ENCODE peak calls at places on chromosomes 6 and 20, in seven cellular contexts. One of them, this sample, is unnamed.
A peak's percentile ranks its signal among the peaks of the same experiment; 100 is the strongest.

GRCh38 chr20:5658897-5659296 is 91.3 kb upstream of the SHLD1 start:
- DNase-seq in IMR-90: peak; percentile 91
- DNase-seq in MM.1S: no peak
- DNase-seq in CD8-positive, alpha-beta T cell: peak; percentile 7
- DNase-seq in keratinocyte: peak; percentile 65
- DNase-seq in ovary: peak; percentile 82
- DNase-seq in sigmoid colon: peak; percentile 90
- DNase-seq in this sample: peak; percentile 44

GRCh38 chr6:149190228-149190831 is 127.2 kb upstream of the TAB2 start:
- DNase-seq in CD8-positive, alpha-beta T cell: no peak
- DNase-seq in sigmoid colon: no peak
- DNase-seq in keratinocyte: no peak
- DNase-seq in MM.1S: peak; percentile 70
- DNase-seq in IMR-90: peak; percentile 13
- DNase-seq in ovary: no peak
- DNase-seq in this sample: no peak

GRCh38 chr6:167954151-167954550 is 43.3 kb upstream of the KIF25 start:
- DNase-seq in ovary: no peak
- DNase-seq in sigmoid colon: no peak
- DNase-seq in IMR-90: no peak
- DNase-seq in keratinocyte: no peak
- DNase-seq in CD8-positive, alpha-beta T cell: no peak
- DNase-seq in MM.1S: no peak
- DNase-seq in this sample: no peak

GRCh38 chr6:2957696-2958330 is 13.6 kb downstream of the SERPINB6 start:
- DNase-seq in CD8-positive, alpha-beta T cell: no peak
- DNase-seq in ovary: peak; percentile 11
- DNase-seq in keratinocyte: no peak
- DNase-seq in sigmoid colon: no peak
- DNase-seq in IMR-90: no peak
- DNase-seq in MM.1S: no peak
- DNase-seq in this sample: peak; percentile 59

GRCh38 chr6:91691449-91691848 is 1104.6 kb upstream of the MAP3K7 start:
- DNase-seq in IMR-90: no peak
- DNase-seq in CD8-positive, alpha-beta T cell: no peak
- DNase-seq in keratinocyte: no peak
- DNase-seq in sigmoid colon: no peak
- DNase-seq in MM.1S: no peak
- DNase-seq in ovary: no peak
- DNase-seq in this sample: no peak

GRCh38 chr6:132007474-132008190 is 56.5 kb upstream of the CCN2 start:
- DNase-seq in MM.1S: no peak
- DNase-seq in IMR-90: peak; percentile 83
- DNase-seq in sigmoid colon: no peak
- DNase-seq in CD8-positive, alpha-beta T cell: no peak
- DNase-seq in keratinocyte: no peak
- DNase-seq in ovary: no peak
- DNase-seq in this sample: no peak

GRCh38 chr6:41947581-41948220 is 6.1 kb upstream of the CCND3 start:
- DNase-seq in keratinocyte: no peak
- DNase-seq in ovary: no peak
- DNase-seq in MM.1S: no peak
- DNase-seq in CD8-positive, alpha-beta T cell: no peak
- DNase-seq in IMR-90: no peak
- DNase-seq in sigmoid colon: no peak
- DNase-seq in this sample: no peak

GRCh38 chr6:112189494-112189893 is 64.9 kb downstream of the LAMA4 start:
- DNase-seq in sigmoid colon: peak; percentile 79
- DNase-seq in CD8-positive, alpha-beta T cell: no peak
- DNase-seq in MM.1S: no peak
- DNase-seq in ovary: no peak
- DNase-seq in keratinocyte: no peak
- DNase-seq in IMR-90: peak; percentile 5
- DNase-seq in this sample: no peak

GRCh38 chr6:79470728-79471127 is 66.5 kb downstream of the LCA5 start:
- DNase-seq in IMR-90: no peak
- DNase-seq in MM.1S: no peak
- DNase-seq in keratinocyte: no peak
- DNase-seq in ovary: no peak
- DNase-seq in sigmoid colon: no peak
- DNase-seq in CD8-positive, alpha-beta T cell: no peak
- DNase-seq in this sample: no peak

GRCh38 chr6:79468116-79468515 is 69.1 kb downstream of the LCA5 start:
- DNase-seq in IMR-90: peak; percentile 34
- DNase-seq in CD8-positive, alpha-beta T cell: no peak
- DNase-seq in sigmoid colon: no peak
- DNase-seq in keratinocyte: no peak
- DNase-seq in ovary: no peak
- DNase-seq in MM.1S: no peak
- DNase-seq in this sample: no peak

GRCh38 chr6:79467716-79468115 is 69.5 kb downstream of the LCA5 start:
- DNase-seq in MM.1S: no peak
- DNase-seq in sigmoid colon: no peak
- DNase-seq in ovary: no peak
- DNase-seq in IMR-90: peak; percentile 4
- DNase-seq in CD8-positive, alpha-beta T cell: no peak
- DNase-seq in keratinocyte: no peak
- DNase-seq in this sample: no peak

GRCh38 chr6:79469381-79470246 is 67.6 kb downstream of the LCA5 start:
- DNase-seq in CD8-positive, alpha-beta T cell: no peak
- DNase-seq in MM.1S: no peak
- DNase-seq in sigmoid colon: no peak
- DNase-seq in IMR-90: no peak
- DNase-seq in keratinocyte: no peak
- DNase-seq in ovary: no peak
- DNase-seq in this sample: no peak

GRCh38 chr6:79468587-79468986 is 68.6 kb downstream of the LCA5 start:
- DNase-seq in ovary: no peak
- DNase-seq in keratinocyte: no peak
- DNase-seq in CD8-positive, alpha-beta T cell: no peak
- DNase-seq in IMR-90: no peak
- DNase-seq in sigmoid colon: no peak
- DNase-seq in MM.1S: no peak
- DNase-seq in this sample: no peak
- H3K4me1 ChIP-seq in ovary: no peaks in the 10 kb centered on the region
- H3K4me1 ChIP-seq in keratinocyte: peaks cover 5% of the 10 kb centered on the region
- H3K4me1 ChIP-seq in CD8-positive, alpha-beta T cell: no peaks in the 10 kb centered on the region
- H3K4me1 ChIP-seq in IMR-90: peaks cover 4% of the 10 kb centered on the region
- H3K4me1 ChIP-seq in sigmoid colon: peaks cover 7% of the 10 kb centered on the region
- H3K4me1 ChIP-seq in MM.1S: no peaks in the 10 kb centered on the region
- H3K4me1 ChIP-seq in this sample: no peaks in the 10 kb centered on the region

GRCh38 chr6:28558629-28559028 is 32.9 kb downstream of the GPX5 start:
- DNase-seq in MM.1S: no peak
- DNase-seq in ovary: no peak
- DNase-seq in sigmoid colon: no peak
- DNase-seq in CD8-positive, alpha-beta T cell: no peak
- DNase-seq in keratinocyte: no peak
- DNase-seq in IMR-90: no peak
- DNase-seq in this sample: no peak

GRCh38 chr6:28551891-28552666 is 26.4 kb downstream of the GPX5 start:
- DNase-seq in MM.1S: no peak
- DNase-seq in IMR-90: no peak
- DNase-seq in sigmoid colon: no peak
- DNase-seq in CD8-positive, alpha-beta T cell: no peak
- DNase-seq in ovary: no peak
- DNase-seq in keratinocyte: no peak
- DNase-seq in this sample: no peak

GRCh38 chr6:28555136-28555535 is 29.5 kb downstream of the GPX5 start:
- DNase-seq in ovary: no peak
- DNase-seq in CD8-positive, alpha-beta T cell: no peak
- DNase-seq in sigmoid colon: no peak
- DNase-seq in IMR-90: no peak
- DNase-seq in MM.1S: no peak
- DNase-seq in keratinocyte: no peak
- DNase-seq in this sample: no peak

GRCh38 chr6:28553384-28553985 is 27.8 kb downstream of the GPX5 start:
- DNase-seq in keratinocyte: no peak
- DNase-seq in ovary: no peak
- DNase-seq in IMR-90: no peak
- DNase-seq in CD8-positive, alpha-beta T cell: no peak
- DNase-seq in sigmoid colon: no peak
- DNase-seq in MM.1S: no peak
- DNase-seq in this sample: no peak

DNA sequence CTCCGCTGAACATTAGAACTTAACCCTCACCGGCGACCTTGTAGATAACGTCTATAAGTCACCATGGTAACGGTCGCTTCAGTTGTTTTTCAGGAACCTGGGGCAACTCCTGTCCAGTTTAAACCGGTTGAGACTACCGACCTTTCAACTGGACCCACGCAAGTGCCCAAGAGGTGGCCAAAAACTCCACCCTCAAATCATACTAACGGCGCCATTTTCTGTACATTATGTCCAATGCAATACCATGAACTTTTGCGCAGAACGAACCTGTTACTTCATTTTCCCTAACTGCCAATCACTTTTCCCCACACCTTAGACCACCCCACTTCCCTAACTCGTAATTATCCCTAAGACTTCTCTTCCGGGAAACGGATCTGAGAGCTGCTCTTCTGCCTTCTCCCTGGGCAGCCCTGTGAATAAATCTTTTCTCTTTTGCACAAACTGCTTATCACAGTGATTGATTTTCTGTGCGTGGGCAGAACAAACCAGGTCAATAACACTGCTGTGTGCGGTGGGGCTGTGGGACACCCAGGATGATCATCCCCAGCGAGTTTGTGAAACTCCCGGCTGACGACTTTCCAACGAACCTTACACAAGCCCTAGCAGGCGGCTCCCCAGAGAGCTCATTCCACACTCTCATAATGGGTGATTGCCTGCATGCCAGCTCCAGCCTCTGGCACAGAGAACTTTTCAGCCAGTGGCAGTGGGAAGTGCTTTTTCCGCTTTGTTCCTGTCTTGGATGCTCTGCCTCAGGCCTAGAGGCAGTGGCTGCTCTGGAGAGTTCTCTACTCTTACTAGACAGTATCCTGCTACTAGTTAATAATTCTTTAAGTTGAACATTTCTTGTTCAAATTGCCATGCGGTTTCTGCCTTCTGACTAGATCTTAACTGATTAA is 28.6 kb downstream of the GPX5 start:
- DNase-seq in CD8-positive, alpha-beta T cell: no peak
- DNase-seq in MM.1S: no peak
- DNase-seq in keratinocyte: no peak
- DNase-seq in sigmoid colon: no peak
- DNase-seq in IMR-90: no peak
- DNase-seq in ovary: no peak
- DNase-seq in this sample: no peak
- H3K4me3 ChIP-seq in CD8-positive, alpha-beta T cell: no peak overlapping the region
- H3K4me3 ChIP-seq in MM.1S: no peak overlapping the region
- H3K4me3 ChIP-seq in keratinocyte: peak overlapping the region; percentile 36
- H3K4me3 ChIP-seq in sigmoid colon: no peak overlapping the region
- H3K4me3 ChIP-seq in IMR-90: no peak overlapping the region
- H3K4me3 ChIP-seq in ovary: no peak overlapping the region
- H3K4me3 ChIP-seq in this sample: no peak overlapping the region

GRCh38 chr6:52209672-52210626 is 23.8 kb downstream of the IL17A start:
- DNase-seq in IMR-90: no peak
- DNase-seq in MM.1S: no peak
- DNase-seq in sigmoid colon: no peak
- DNase-seq in keratinocyte: no peak
- DNase-seq in CD8-positive, alpha-beta T cell: no peak
- DNase-seq in ovary: no peak
- DNase-seq in this sample: no peak

GRCh38 chr6:52201493-52201892 is 15.3 kb downstream of the IL17A start:
- DNase-seq in CD8-positive, alpha-beta T cell: no peak
- DNase-seq in MM.1S: no peak
- DNase-seq in IMR-90: no peak
- DNase-seq in keratinocyte: no peak
- DNase-seq in sigmoid colon: no peak
- DNase-seq in ovary: no peak
- DNase-seq in this sample: no peak

GRCh38 chr6:52208612-52209011 is 22.4 kb downstream of the IL17A start:
- DNase-seq in IMR-90: no peak
- DNase-seq in ovary: no peak
- DNase-seq in CD8-positive, alpha-beta T cell: no peak
- DNase-seq in keratinocyte: no peak
- DNase-seq in sigmoid colon: no peak
- DNase-seq in MM.1S: no peak
- DNase-seq in this sample: no peak

DNA sequence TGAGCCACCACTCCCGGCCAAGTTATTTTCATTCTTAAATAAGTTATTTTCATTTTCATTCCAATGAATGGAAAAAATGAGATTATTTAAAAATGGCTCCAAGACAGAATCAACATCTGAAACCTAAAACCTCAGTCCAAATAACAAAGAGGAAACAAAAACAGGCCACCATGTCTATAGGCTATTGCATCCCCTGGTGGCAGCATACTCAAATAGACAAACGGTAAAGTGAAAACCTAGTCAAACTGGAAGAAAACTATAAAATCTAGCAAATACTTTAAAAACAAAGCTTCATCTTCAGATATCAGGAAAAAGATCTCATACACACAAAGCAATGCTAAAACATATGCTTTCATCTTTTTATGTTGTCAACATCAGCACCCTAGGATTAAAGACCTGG is 20.9 kb downstream of the IL17A start:
- DNase-seq in IMR-90: no peak
- DNase-seq in sigmoid colon: no peak
- DNase-seq in keratinocyte: no peak
- DNase-seq in ovary: no peak
- DNase-seq in MM.1S: peak; percentile 19
- DNase-seq in CD8-positive, alpha-beta T cell: no peak
- DNase-seq in this sample: no peak
- TF ChIP-seq CTCF in IMR-90: no peak
- TF ChIP-seq CTCF in sigmoid colon: no peak
- TF ChIP-seq CTCF in keratinocyte: no peak
- TF ChIP-seq CTCF in ovary: no peak
- TF ChIP-seq CTCF in MM.1S: peak; percentile 64
- TF ChIP-seq CTCF in CD8-positive, alpha-beta T cell: no peak
- TF ChIP-seq CTCF in this sample: no peak

GRCh38 chr6:75101896-75102680 is 103.8 kb downstream of the COL12A1 start:
- DNase-seq in ovary: no peak
- DNase-seq in CD8-positive, alpha-beta T cell: no peak
- DNase-seq in MM.1S: no peak
- DNase-seq in IMR-90: peak; percentile 88
- DNase-seq in sigmoid colon: no peak
- DNase-seq in keratinocyte: no peak
- DNase-seq in this sample: no peak
- H3K4me1 ChIP-seq in ovary: peaks cover 11% of the 10 kb centered on the region
- H3K4me1 ChIP-seq in CD8-positive, alpha-beta T cell: no peaks in the 10 kb centered on the region
- H3K4me1 ChIP-seq in MM.1S: no peaks in the 10 kb centered on the region
- H3K4me1 ChIP-seq in IMR-90: peaks cover 22% of the 10 kb centered on the region
- H3K4me1 ChIP-seq in sigmoid colon: peaks cover 26% of the 10 kb centered on the region
- H3K4me1 ChIP-seq in keratinocyte: no peaks in the 10 kb centered on the region
- H3K4me1 ChIP-seq in this sample: peaks cover 3% of the 10 kb centered on the region

DNA sequence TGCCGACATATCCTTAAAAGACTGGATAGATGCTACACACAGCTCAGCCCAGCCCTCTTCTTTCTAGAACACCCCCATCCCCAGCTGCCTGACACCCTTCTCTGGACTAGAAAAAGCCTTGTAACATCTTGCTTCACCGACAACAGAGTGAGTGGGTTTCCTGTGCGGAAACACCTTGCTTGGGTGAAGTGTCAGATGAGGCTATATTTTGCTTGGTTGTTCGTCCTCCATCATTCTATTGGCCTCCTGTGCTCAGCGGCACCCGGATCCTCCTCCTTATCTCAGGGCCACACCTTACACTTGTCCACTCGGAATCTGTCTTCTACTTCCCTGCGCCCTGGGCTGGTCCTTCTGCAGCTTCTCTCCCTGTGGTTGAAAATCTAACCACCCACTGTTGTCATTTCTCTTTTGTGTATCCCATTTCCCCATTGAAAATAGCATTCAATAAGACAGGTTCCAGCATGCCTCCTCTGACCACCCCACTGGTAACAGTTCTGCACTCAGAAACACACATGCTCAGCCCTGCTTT is 101.3 kb upstream of the MLN start:
- DNase-seq in keratinocyte: no peak
- DNase-seq in CD8-positive, alpha-beta T cell: peak; percentile 45
- DNase-seq in MM.1S: no peak
- DNase-seq in sigmoid colon: no peak
- DNase-seq in ovary: no peak
- DNase-seq in IMR-90: no peak
- DNase-seq in this sample: no peak
- H3K4me3 ChIP-seq in keratinocyte: no peak overlapping the region
- H3K4me3 ChIP-seq in CD8-positive, alpha-beta T cell: peak overlapping the region; percentile 27
- H3K4me3 ChIP-seq in MM.1S: no peak overlapping the region
- H3K4me3 ChIP-seq in sigmoid colon: no peak overlapping the region
- H3K4me3 ChIP-seq in ovary: no peak overlapping the region
- H3K4me3 ChIP-seq in IMR-90: no peak overlapping the region
- H3K4me3 ChIP-seq in this sample: no peak overlapping the region